ENCODE peak calls at places on chromosomes 4 and X, in seven cellular contexts. E, C, N, W, F, J and D are unnamed samples.

GRCh38 chr4:2714071-2714770 is 41.9 kb downstream of the TNIP2 start:
- DNase-seq in F (peak), E (peak), J (no peak), N (no peak), W (peak), C (no peak), D (peak)

GRCh38 chr4:40980318-40980883 is 230.6 kb downstream of the NSUN7 start:
- DNase-seq in C (no peak), W (no peak), F (no peak), N (peak), E (peak), J (peak), D (no peak)

GRCh38 chr4:146243141-146243882 is 29.0 kb downstream of the REELD1 start:
- DNase-seq in J (no peak), W (peak), C (peak), N (no peak), F (no peak), E (peak), D (no peak)

GRCh38 chr4:38815879-38816782 is 11.5 kb upstream of the TLR1 start:
- DNase-seq in N (no peak), F (no peak), E (peak), J (no peak), W (no peak), C (no peak), D (no peak)

GRCh38 chr4:26412381-26413372 is 77.6 kb downstream of the CCKAR start:
- DNase-seq in N (no peak), C (no peak), J (peak), F (no peak), E (no peak), W (no peak), D (peak)

GRCh38 chrX:18360867-18361266 is 6.4 kb upstream of the SCML2 start:
- DNase-seq in E (no peak), C (no peak), N (no peak), F (no peak), W (peak), J (peak), D (no peak)

GRCh38 chr4:61556277-61556676 is 356.2 kb downstream of the ADGRL3 start:
- DNase-seq in C (no peak), F (no peak), E (no peak), W (no peak), N (no peak), J (no peak), D (no peak)

GRCh38 chr4:187357861-187358260 is 634.2 kb upstream of the FAT1 start:
- DNase-seq in E (no peak), N (no peak), J (no peak), C (no peak), F (no peak), W (no peak), D (no peak)

GRCh38 chr4:73197220-73197619 is 61.4 kb downstream of the ANKRD17 start:
- DNase-seq in F (no peak), J (no peak), C (no peak), N (no peak), W (no peak), E (no peak), D (no peak)

GRCh38 chr4:123564758-123565346 is 168.3 kb downstream of the SPRY1 start:
- DNase-seq in N (peak), F (no peak), E (peak), W (peak), C (peak), J (peak), D (peak)

GRCh38 chr4:100187781-100188180 is 2.5 kb downstream of the DDIT4L start:
- DNase-seq in C (no peak), N (no peak), E (no peak), W (no peak), F (no peak), J (no peak), D (no peak)

GRCh38 chrX:13923845-13924244 is 105.8 kb downstream of the GEMIN8 start:
- DNase-seq in F (no peak), C (no peak), W (no peak), E (peak), N (no peak), J (peak), D (no peak)

GRCh38 chr4:39453738-39454137 is 5.0 kb downstream of the RPL9 start:
- DNase-seq in N (no peak), J (no peak), E (no peak), C (no peak), W (no peak), F (no peak), D (no peak)

GRCh38 chr4:107518076-107518475 is 202.0 kb downstream of the PAPSS1 start:
- DNase-seq in W (no peak), F (no peak), E (no peak), N (no peak), J (no peak), C (no peak), D (no peak)

GRCh38 chr4:139607302-139608060 is 51.5 kb upstream of the SETD7 start:
- DNase-seq in J (peak), C (no peak), W (no peak), N (no peak), E (no peak), F (no peak), D (no peak)

GRCh38 chr4:169335331-169335730 is 64.6 kb upstream of the SH3RF1 start:
- DNase-seq in J (peak), W (peak), C (no peak), F (no peak), N (no peak), E (peak), D (no peak)

GRCh38 chrX:55486736-55487135 is 2.9 kb downstream of the USP51 start:
- DNase-seq in C (no peak), W (peak), E (peak), F (peak), N (no peak), J (no peak), D (no peak)

GRCh38 chr4:132227349-132228165 is 921.5 kb upstream of the PCDH10 start:
- DNase-seq in E (peak), W (no peak), C (peak), F (no peak), N (peak), J (peak), D (peak)

GRCh38 chr4:152605031-152605430 is 69.1 kb upstream of the FBXW7 start:
- DNase-seq in N (no peak), C (no peak), E (no peak), J (no peak), F (no peak), W (no peak), D (no peak)

GRCh38 chr4:119592708-119593298 is 35.8 kb downstream of the PDE5A start:
- DNase-seq in J (no peak), E (no peak), F (no peak), C (no peak), W (no peak), N (no peak), D (no peak)

GRCh38 chrX:114582264-114582632 is 1.6 kb upstream of the HTR2C start:
- DNase-seq in W (no peak), E (no peak), F (no peak), C (no peak), N (no peak), J (no peak), D (no peak)

GRCh38 chrX:104432321-104432720 is 133.7 kb upstream of the IL1RAPL2 start:
- DNase-seq in C (no peak), W (no peak), J (no peak), F (no peak), N (no peak), E (peak), D (no peak)

GRCh38 chr4:11618666-11619282 is 190.1 kb upstream of the HS3ST1 start:
- DNase-seq in C (no peak), N (no peak), W (no peak), E (no peak), F (no peak), J (no peak), D (no peak)

GRCh38 chr4:82901129-82901718 is 689 bp downstream of the THAP9 start:
- DNase-seq in W (no peak), N (no peak), J (no peak), C (no peak), E (peak), F (no peak), D (no peak)

GRCh38 chr4:105146286-105147219 is at the start of gene TET2:
- DNase-seq in N (peak), C (peak), F (peak), W (peak), E (peak), J (peak), D (peak)

GRCh38 chrX:85992811-85993229 is 54.5 kb downstream of the CHM start:
- DNase-seq in C (no peak), N (no peak), W (peak), J (peak), F (no peak), E (peak), D (peak)

GRCh38 chr4:140888059-140888458 is 131.9 kb upstream of the TBC1D9 start:
- DNase-seq in E (no peak), W (no peak), N (no peak), J (no peak), F (no peak), C (no peak), D (no peak)

GRCh38 chr4:110639207-110640092 is 16.6 kb upstream of the PITX2 start:
- DNase-seq in F (no peak), E (no peak), C (peak), N (peak), W (no peak), J (no peak), D (no peak)

GRCh38 chrX:143139681-143140080 is 114.0 kb downstream of the SPANXN4 start:
- DNase-seq in E (no peak), W (no peak), J (no peak), C (no peak), F (no peak), N (no peak), D (no peak)

GRCh38 chrX:110407910-110408545 is 49.4 kb downstream of the RTL9 start:
- DNase-seq in C (peak), N (peak), W (peak), E (peak), J (peak), F (no peak), D (peak)

GRCh38 chrX:323721-324628 is 5.4 kb upstream of the GTPBP6 start:
- DNase-seq in F (no peak), J (peak), E (peak), W (peak), C (peak), N (no peak), D (peak)

GRCh38 chr4:7194251-7195137 is 2.2 kb downstream of the SORCS2 start:
- DNase-seq in W (no peak), E (no peak), J (no peak), C (peak), N (peak), F (peak), D (no peak)

GRCh38 chr4:121656269-121656641 is 40.5 kb downstream of the ANXA5 start:
- DNase-seq in E (peak), F (peak), J (peak), C (peak), N (peak), W (peak), D (peak)

GRCh38 chrX:69102805-69103204 is 62.4 kb downstream of the PJA1 start:
- DNase-seq in E (no peak), J (no peak), C (no peak), F (no peak), W (no peak), N (no peak), D (no peak)

GRCh38 chr4:102642571-102643298 is 118.0 kb downstream of the MANBA start:
- DNase-seq in E (no peak), C (no peak), F (no peak), W (peak), N (no peak), J (no peak), D (no peak)

GRCh38 chr4:73707918-73708577 is 32.3 kb upstream of the CXCL8 start:
- DNase-seq in C (no peak), J (peak), F (peak), W (peak), E (peak), N (no peak), D (peak)

GRCh38 chr4:101597204-101597603 is 193.3 kb upstream of the BANK1 start:
- DNase-seq in F (no peak), N (no peak), J (peak), W (peak), C (no peak), E (peak), D (no peak)
- TF ChIP-seq CTCF in F (no peak), N (peak), J (no peak), W (peak), C (no peak), E (no peak), D (peak)

GRCh38 chrX:8672176-8672575 is 59.8 kb downstream of the ANOS1 start:
- DNase-seq in F (no peak), E (no peak), C (no peak), N (peak), W (no peak), J (no peak), D (no peak)
- TF ChIP-seq CTCF in F (no peak), E (no peak), C (peak), N (no peak), W (no peak), J (no peak), D (no peak)

GRCh38 chr4:16125571-16126445 is 42.0 kb upstream of the PROM1 start:
- DNase-seq in E (no peak), F (no peak), J (no peak), W (no peak), N (no peak), C (no peak), D (no peak)
- TF ChIP-seq CTCF in E (no peak), F (no peak), J (no peak), W (no peak), N (no peak), C (no peak), D (no peak)

GRCh38 chr4:104063341-104063740 is 343.6 kb upstream of the TACR3 start:
- DNase-seq in W (no peak), J (peak), F (no peak), E (no peak), N (no peak), C (no peak), D (no peak)

GRCh38 chr4:104066533-104066932 is 346.7 kb upstream of the TACR3 start:
- DNase-seq in J (no peak), N (no peak), C (no peak), E (no peak), F (no peak), W (no peak), D (no peak)

DNA sequence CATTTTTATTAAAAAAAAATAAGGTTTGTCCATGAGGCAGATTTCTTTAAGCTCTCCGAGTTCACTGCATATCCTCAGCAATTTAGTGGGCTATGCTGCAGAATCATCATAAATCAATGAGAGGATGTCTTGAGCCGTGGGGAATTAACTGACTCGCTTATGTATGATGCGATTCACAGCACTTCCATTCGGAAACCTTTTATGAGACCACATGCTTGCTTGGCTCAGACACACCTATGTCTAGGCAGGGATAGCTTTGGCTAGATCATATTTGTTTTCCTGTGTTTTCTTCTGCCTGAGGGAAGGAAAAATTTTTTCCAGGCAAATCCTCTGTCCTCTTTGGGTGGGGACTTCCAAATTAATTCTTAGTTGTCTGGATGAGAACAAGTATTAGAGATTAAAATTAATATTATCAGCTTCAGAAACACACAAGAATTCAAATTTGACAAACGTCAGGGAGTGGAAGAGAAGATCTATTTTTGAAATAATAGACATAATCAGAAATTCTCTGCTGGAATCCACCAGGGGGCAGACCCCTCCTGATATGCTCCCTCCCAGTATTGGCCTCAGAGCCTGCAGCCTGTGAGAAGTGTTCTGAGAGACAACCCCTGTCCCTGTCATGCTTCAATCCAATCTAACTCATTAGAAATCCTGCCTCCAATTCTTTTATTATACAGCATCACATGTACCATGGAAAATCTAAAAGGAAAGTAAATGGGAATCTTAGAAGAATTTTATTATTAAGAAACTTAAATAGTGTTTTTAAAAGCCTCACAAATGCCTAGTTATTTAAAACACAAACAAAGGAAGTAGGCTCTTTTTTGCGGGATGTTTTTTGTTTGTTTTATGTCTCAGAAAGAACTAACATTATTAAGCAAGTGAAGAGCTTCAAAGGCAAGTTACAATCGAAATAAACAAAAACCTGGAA is 345.1 kb upstream of the TACR3 start:
- DNase-seq in C (peak), N (peak), J (peak), E (peak), W (no peak), F (no peak), D (peak)
- TF ChIP-seq CTCF in C (peak), N (peak), J (peak), E (peak), W (peak), F (no peak), D (peak)

GRCh38 chr4:78293348-78293747 is 236.2 kb downstream of the FRAS1 start:
- DNase-seq in N (no peak), F (no peak), W (peak), C (no peak), J (no peak), E (peak), D (peak)

GRCh38 chr4:78296261-78296660 is 239.1 kb downstream of the FRAS1 start:
- DNase-seq in E (no peak), W (no peak), C (no peak), J (no peak), N (no peak), F (no peak), D (no peak)

GRCh38 chr4:78291277-78291676 is 234.2 kb downstream of the FRAS1 start:
- DNase-seq in E (no peak), F (no peak), W (no peak), N (no peak), C (no peak), J (no peak), D (no peak)

GRCh38 chr4:78292336-78292735 is 235.2 kb downstream of the FRAS1 start:
- DNase-seq in F (no peak), C (no peak), J (no peak), N (no peak), E (no peak), W (no peak), D (no peak)

GRCh38 chr4:78293841-78294301 is 236.7 kb downstream of the FRAS1 start:
- DNase-seq in N (no peak), J (peak), E (peak), W (peak), C (no peak), F (no peak), D (peak)
- TF ChIP-seq CTCF in N (no peak), J (no peak), E (no peak), W (no peak), C (no peak), F (no peak), D (peak)

DNA sequence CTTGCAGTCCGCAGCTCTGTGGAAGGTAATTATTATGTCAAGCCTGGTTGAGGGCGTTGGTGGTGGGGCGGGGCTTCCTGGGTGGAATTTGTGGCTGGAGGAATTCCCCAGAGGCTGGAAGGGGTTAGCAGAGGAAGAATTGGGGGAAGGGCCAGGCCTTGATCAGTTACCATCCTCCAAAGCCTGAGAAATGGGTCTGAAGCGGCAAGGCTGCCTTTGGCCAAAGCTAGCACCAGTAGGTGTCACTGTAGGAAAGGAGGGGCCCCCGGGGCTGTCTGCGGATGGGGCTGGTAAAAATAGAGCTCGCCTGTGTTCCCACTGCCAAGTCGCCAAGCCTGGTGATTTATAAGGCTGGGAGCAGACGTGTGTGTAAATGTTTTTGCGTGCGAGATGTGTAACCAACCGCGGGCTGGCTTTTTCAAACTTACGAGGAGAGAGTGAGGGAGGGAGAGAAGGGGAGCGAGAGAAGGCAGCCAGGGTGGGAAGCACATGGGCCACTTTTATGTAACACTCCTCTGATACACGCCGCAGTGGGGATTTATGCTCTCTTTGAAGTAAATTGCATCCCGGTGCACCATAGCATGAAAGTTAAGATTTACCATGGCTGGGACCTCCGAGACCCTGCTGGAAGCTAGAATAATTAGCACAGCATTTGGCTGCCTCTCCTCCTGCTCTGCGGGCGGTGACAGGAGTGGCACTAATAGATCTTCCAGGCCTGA is 366.9 kb downstream of the BCOR start:
- DNase-seq in W (peak), J (peak), F (peak), E (peak), N (peak), C (peak), D (peak)
- TF ChIP-seq CTCF in W (peak), J (peak), F (peak), E (peak), N (peak), C (peak), D (peak)